ENCODE peak calls at places on chromosomes 13 and 19, in four cellular contexts. E is fibroblast of villous mesenchyme, D is AG04450, B is fibroblast of the aortic adventitia. V is an unnamed sample.

GRCh38 chr13:82713681-82714405 is 1168.4 kb downstream of the SLITRK1 start:
- DNase-seq in E (no peak), D (no peak), B (peak; percentile 65), V (peak; percentile 23)

GRCh38 chr13:112792511-112792910 is 102.7 kb downstream of the ATP11A start:
- DNase-seq in E (no peak), D (no peak), B (no peak), V (no peak)

GRCh38 chr13:31518666-31519065 is 220.7 kb upstream of the RXFP2 start:
- DNase-seq in E (no peak), D (no peak), B (peak; percentile 84), V (peak; percentile 11)

GRCh38 chr19:48822514-48822913 is 11.7 kb upstream of the BCAT2 start:
- DNase-seq in E (no peak), D (no peak), B (no peak), V (no peak)

GRCh38 chr13:41546372-41547252 is 89.3 kb downstream of the RGCC start:
- DNase-seq in E (peak; percentile 60), D (peak; percentile 32), B (peak; percentile 14), V (peak; percentile 71)

GRCh38 chr19:38710416-38710702 is 33.9 kb downstream of the CAPN12 start:
- DNase-seq in E (no peak), D (no peak), B (no peak), V (no peak)

GRCh38 chr13:47148543-47148942 is 251.7 kb upstream of the HTR2A start:
- DNase-seq in E (no peak), D (no peak), B (no peak), V (no peak)

GRCh38 chr19:1967087-1967608 is 26.2 kb downstream of the CSNK1G2 start:
- DNase-seq in E (no peak), D (no peak), B (no peak), V (no peak)

GRCh38 chr13:97528518-97528917 is 94.5 kb downstream of the RAP2A start:
- DNase-seq in E (no peak), D (no peak), B (no peak), V (no peak)

GRCh38 chr13:34347784-34348573 is 530.0 kb downstream of the RFC3 start:
- DNase-seq in E (peak; percentile 47), D (no peak), B (no peak), V (peak; percentile 16)

GRCh38 chr13:46571189-46571901 is 18.4 kb downstream of the LRCH1 start:
- DNase-seq in E (peak; percentile 23), D (peak; percentile 38), B (peak; percentile 72), V (peak; percentile 59)

GRCh38 chr13:32537580-32538233 is 888 bp downstream of the N4BP2L2 start:
- DNase-seq in E (peak; percentile 3), D (no peak), B (peak; percentile 26), V (peak; percentile 28)

GRCh38 chr13:50531917-50532899 is 311.3 kb downstream of the DLEU7 start:
- DNase-seq in E (peak; percentile 61), D (no peak), B (peak; percentile 78), V (peak; percentile 69)

GRCh38 chr13:114011226-114011625 is 37.4 kb upstream of the C13orf46 start:
- DNase-seq in E (no peak), D (no peak), B (no peak), V (no peak)

GRCh38 chr19:17797397-17798201 is 2.7 kb downstream of the B3GNT3 start:
- DNase-seq in E (no peak), D (no peak), B (no peak), V (no peak)

GRCh38 chr13:45073809-45074208 is 46.5 kb upstream of the GTF2F2 start:
- DNase-seq in E (no peak), D (no peak), B (no peak), V (no peak)

GRCh38 chr13:112859817-112860190 is 109.2 kb upstream of the MCF2L start:
- DNase-seq in E (peak; percentile 22), D (peak; percentile 46), B (peak; percentile 62), V (peak; percentile 70)

GRCh38 chr19:31121501-31121900 is 227.7 kb downstream of the TSHZ3 start:
- DNase-seq in E (no peak), D (no peak), B (no peak), V (no peak)

GRCh38 chr13:97976551-97977375 is 23.3 kb downstream of the IPO5 start:
- DNase-seq in E (peak; percentile 25), D (no peak), B (no peak), V (no peak)

DNA sequence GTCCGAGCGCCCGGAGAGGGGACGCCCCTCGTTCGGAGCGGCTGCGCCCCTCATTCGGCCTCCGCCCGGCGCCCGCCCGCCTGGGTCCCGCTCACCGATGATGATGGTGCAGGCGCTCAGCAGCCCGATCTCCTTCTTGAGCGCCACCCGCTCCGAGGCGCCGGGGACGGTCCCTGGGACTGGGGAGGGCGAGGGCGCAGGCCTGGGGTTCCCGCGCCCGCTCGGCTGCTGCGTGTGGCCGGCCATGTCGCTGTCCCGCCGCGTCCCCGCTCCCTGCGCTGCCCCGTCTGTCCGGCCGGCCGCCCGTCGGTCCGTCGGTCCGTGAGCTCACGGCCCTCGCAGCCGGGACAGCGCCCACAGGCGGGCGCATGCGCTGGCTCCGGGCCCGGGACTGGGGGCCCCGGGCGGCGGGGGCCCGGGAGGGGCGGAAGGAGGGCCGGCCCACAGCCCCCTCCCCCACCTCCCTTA is at the start of gene SLC7A10:
- DNase-seq in E (no peak), D (no peak), B (no peak), V (no peak)
- H3K4me3 ChIP-seq in E (peak within 1 kb of the TSS; percentile 32), D (no peak within 1 kb of the TSS), B (no peak within 1 kb of the TSS), V (no peak within 1 kb of the TSS)

DNA sequence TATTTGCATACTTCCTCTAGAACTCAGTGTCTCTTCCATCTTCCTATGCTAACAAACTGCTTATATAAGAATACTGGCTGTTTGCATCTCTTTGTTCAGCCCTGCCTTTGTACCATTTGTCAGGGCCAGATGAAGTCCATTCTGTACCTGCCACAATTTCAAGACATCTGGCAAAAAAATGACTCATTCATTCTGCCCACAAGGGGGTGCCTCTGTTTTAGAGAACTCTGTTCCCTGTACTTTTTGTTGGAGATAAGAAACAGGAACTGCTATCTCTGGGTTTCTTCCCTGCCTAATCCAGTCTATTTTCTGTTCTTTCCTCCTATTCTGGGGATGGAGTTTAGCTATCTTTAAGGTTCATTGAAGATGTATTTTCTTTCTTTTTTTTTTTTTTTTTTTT is 23.0 kb downstream of the ZNF568 start:
- DNase-seq in E (no peak), D (no peak), B (no peak), V (peak; percentile 21)
- TF ChIP-seq CTCF in E (peak; percentile 22), D (no peak), B (no peak), V (peak; percentile 34)

GRCh38 chr13:27980280-27980998 is 8.1 kb downstream of the URAD start:
- DNase-seq in E (no peak), D (no peak), B (no peak), V (no peak)
- H3K4me3 ChIP-seq in E (no peak overlapping the region), D (no peak overlapping the region), B (no peak overlapping the region), V (no peak overlapping the region)

GRCh38 chr13:110716235-110716505 is 2.7 kb downstream of the ING1 start:
- DNase-seq in E (peak; percentile 51), D (no peak), B (peak; percentile 19), V (peak; percentile 26)

GRCh38 chr13:110715395-110716234 is 2.1 kb downstream of the ING1 start:
- DNase-seq in E (peak; percentile 100), D (peak; percentile 99), B (peak; percentile 100), V (peak; percentile 100)

GRCh38 chr13:110713642-110713952 is at the start of gene ING1:
- DNase-seq in E (no peak), D (no peak), B (no peak), V (no peak)

GRCh38 chr13:110713981-110714797 is 689 bp downstream of the ING1 start:
- DNase-seq in E (peak; percentile 45), D (no peak), B (peak; percentile 33), V (peak; percentile 56)

GRCh38 chr13:110714798-110715394 is 1.4 kb downstream of the ING1 start:
- DNase-seq in E (no peak), D (no peak), B (peak; percentile 36), V (peak; percentile 58)
- TF ChIP-seq CTCF in E (no peak), D (no peak), B (peak; percentile 27), V (peak; percentile 27)

V was measured in choroid plexus epithelial cell.